ENCODE peak calls at places on chromosomes 11 and 22, in eight cellular contexts. V is GM23248; Y is hypothalamus; T is erythroblast; D is AG10803; Q is amniotic stem cell; R is RPMI7951; W is effector memory CD8-positive, alpha-beta T cell. J is an unnamed sample.

GRCh38 chr11:57223601-57224000 is 13.4 kb downstream of the APLNR start:
- DNase-seq in V (peak; percentile 72), Y (no peak), T (no peak), D (peak; percentile 68), Q (no peak), R (no peak), W (no peak), J (no peak)

GRCh38 chr11:117437041-117437790 is 109.6 kb downstream of the CEP164 start:
- DNase-seq in V (no peak), Y (no peak), T (no peak), D (no peak), Q (no peak), R (no peak), W (no peak), J (no peak)

GRCh38 chr11:75966546-75967287 is 151.7 kb downstream of the UVRAG start:
- DNase-seq in V (peak; percentile 87), Y (no peak), T (no peak), D (peak; percentile 92), Q (peak; percentile 58), R (peak; percentile 88), W (no peak), J (no peak)

GRCh38 chr11:33324211-33324985 is 67.2 kb downstream of the HIPK3 start:
- DNase-seq in V (no peak), Y (no peak), T (peak; percentile 8), D (no peak), Q (no peak), R (no peak), W (no peak), J (no peak)

GRCh38 chr22:27952091-27952490 is 33.0 kb upstream of the PITPNB start:
- DNase-seq in V (peak; percentile 56), Y (no peak), T (peak; percentile 34), D (peak; percentile 59), Q (no peak), R (peak; percentile 54), W (no peak), J (no peak)

GRCh38 chr11:106152824-106153223 is 75.4 kb downstream of the AASDHPPT start:
- DNase-seq in V (peak; percentile 67), Y (no peak), T (no peak), D (peak; percentile 5), Q (no peak), R (peak; percentile 57), W (no peak), J (no peak)

GRCh38 chr11:127247261-127247660 is 246.7 kb upstream of the KIRREL3 start:
- DNase-seq in V (no peak), Y (no peak), T (no peak), D (no peak), Q (no peak), R (no peak), W (no peak), J (no peak)

GRCh38 chr11:1826552-1827094 is 8.2 kb upstream of the SYT8 start:
- DNase-seq in V (peak; percentile 81), Y (no peak), T (no peak), D (peak; percentile 65), Q (no peak), R (peak; percentile 78), W (no peak), J (no peak)

GRCh38 chr11:19102521-19102900 is 14.5 kb upstream of the ZDHHC13 start:
- DNase-seq in V (no peak), Y (no peak), T (no peak), D (no peak), Q (no peak), R (no peak), W (no peak), J (no peak)

GRCh38 chr11:29435421-29435820 is 581.4 kb downstream of the KCNA4 start:
- DNase-seq in V (peak; percentile 8), Y (no peak), T (no peak), D (no peak), Q (no peak), R (no peak), W (no peak), J (no peak)

GRCh38 chr11:108589136-108589535 is 4.4 kb downstream of the EXPH5 start:
- DNase-seq in V (no peak), Y (no peak), T (no peak), D (no peak), Q (no peak), R (peak; percentile 6), W (no peak), J (no peak)

GRCh38 chr11:35717043-35717442 is 54.5 kb downstream of the TRIM44 start:
- DNase-seq in V (no peak), Y (no peak), T (no peak), D (no peak), Q (no peak), R (peak; percentile 4), W (no peak), J (no peak)

GRCh38 chr11:111870113-111870512 is 1.3 kb downstream of the ALG9 start:
- DNase-seq in V (no peak), Y (no peak), T (no peak), D (no peak), Q (no peak), R (no peak), W (no peak), J (no peak)

GRCh38 chr11:46248270-46249102 is 29.0 kb upstream of the CREB3L1 start:
- DNase-seq in V (peak; percentile 97), Y (no peak), T (peak; percentile 23), D (peak; percentile 96), Q (peak; percentile 88), R (peak; percentile 94), W (no peak), J (no peak)

GRCh38 chr22:29245626-29246385 is 22.0 kb downstream of the RHBDD3 start:
- DNase-seq in V (peak; percentile 69), Y (peak; percentile 59), T (peak; percentile 78), D (peak; percentile 61), Q (peak; percentile 21), R (peak; percentile 47), W (peak; percentile 64), J (peak; percentile 51)

GRCh38 chr11:65489061-65489705 is 9.7 kb upstream of the MALAT1 start:
- DNase-seq in V (peak; percentile 92), Y (no peak), T (no peak), D (peak; percentile 96), Q (peak; percentile 71), R (peak; percentile 96), W (no peak), J (no peak)

GRCh38 chr11:75823415-75823814 is 8.4 kb downstream of the UVRAG start:
- DNase-seq in V (no peak), Y (no peak), T (no peak), D (no peak), Q (no peak), R (no peak), W (no peak), J (no peak)

GRCh38 chr11:1028616-1029015 is 7.9 kb downstream of the MUC6 start:
- DNase-seq in V (no peak), Y (no peak), T (no peak), D (no peak), Q (no peak), R (no peak), W (no peak), J (no peak)

GRCh38 chr11:85976525-85976924 is 92.4 kb downstream of the PICALM start:
- DNase-seq in V (no peak), Y (no peak), T (no peak), D (no peak), Q (no peak), R (no peak), W (no peak), J (no peak)

GRCh38 chr22:46114518-46115387 is 35.6 kb upstream of the PPARA start:
- DNase-seq in V (peak; percentile 45), Y (no peak), T (no peak), D (no peak), Q (no peak), R (no peak), W (no peak), J (no peak)

GRCh38 chr11:118907051-118907748 is 18.5 kb downstream of the BCL9L start:
- DNase-seq in V (peak; percentile 84), Y (peak; percentile 81), T (peak; percentile 77), D (peak; percentile 65), Q (no peak), R (peak; percentile 66), W (peak; percentile 88), J (peak; percentile 82)

GRCh38 chr22:37627545-37627944 is 11.9 kb upstream of the SH3BP1 start:
- DNase-seq in V (no peak), Y (no peak), T (no peak), D (no peak), Q (no peak), R (no peak), W (peak; percentile 42), J (peak; percentile 59)

GRCh38 chr11:57387284-57388030 is 3.0 kb downstream of the PRG2 start:
- DNase-seq in V (no peak), Y (peak; percentile 49), T (peak; percentile 71), D (peak; percentile 9), Q (no peak), R (peak; percentile 38), W (no peak), J (no peak)

GRCh38 chr11:65355013-65355775 is 643 bp downstream of the TIGD3 start:
- DNase-seq in V (no peak), Y (no peak), T (peak; percentile 49), D (no peak), Q (no peak), R (no peak), W (peak; percentile 34), J (peak; percentile 37)

GRCh38 chr22:24925586-24926427 is 20.7 kb downstream of the LHFPL7 start:
- DNase-seq in V (no peak), Y (no peak), T (no peak), D (no peak), Q (no peak), R (no peak), W (no peak), J (no peak)

GRCh38 chr22:19086417-19086816 is 35.8 kb downstream of the DGCR2 start:
- DNase-seq in V (no peak), Y (no peak), T (no peak), D (no peak), Q (no peak), R (no peak), W (no peak), J (no peak)

GRCh38 chr11:21180194-21180593 is 510.8 kb downstream of the NELL1 start:
- DNase-seq in V (no peak), Y (no peak), T (no peak), D (no peak), Q (no peak), R (no peak), W (no peak), J (no peak)

GRCh38 chr22:46574993-46575914 is 37.8 kb upstream of the CELSR1 start:
- DNase-seq in V (no peak), Y (no peak), T (no peak), D (no peak), Q (no peak), R (no peak), W (no peak), J (no peak)

GRCh38 chr11:117819096-117820040 is 5.2 kb downstream of the FXYD2 start:
- DNase-seq in V (peak; percentile 61), Y (no peak), T (no peak), D (peak; percentile 23), Q (no peak), R (peak; percentile 53), W (no peak), J (no peak)

GRCh38 chr11:2298795-2299747 is 2.6 kb downstream of the C11orf21 start:
- DNase-seq in V (no peak), Y (no peak), T (no peak), D (no peak), Q (no peak), R (no peak), W (no peak), J (peak; percentile 41)

GRCh38 chr11:116312560-116313340 is 460.0 kb downstream of the BUD13 start:
- DNase-seq in V (peak; percentile 1), Y (peak; percentile 89), T (no peak), D (peak; percentile 28), Q (no peak), R (peak; percentile 88), W (no peak), J (no peak)

GRCh38 chr22:46845281-46846153 is 83.1 kb downstream of the TBC1D22A start:
- DNase-seq in V (peak; percentile 72), Y (no peak), T (no peak), D (peak; percentile 61), Q (no peak), R (peak; percentile 3), W (no peak), J (no peak)